ENCODE peak calls at places on chromosomes 13 and 19, in ten cellular contexts. S is cardiac fibroblast, P is neural progenitor cell, I is mammary epithelial cell, V is AG09309, K is fibroblast of pulmonary artery, Q is dorsolateral prefrontal cortex, T is endodermal cell, F is GM23338, D is HCT116. A is an unnamed sample.

GRCh38 chr19:6750062-6750461 is 10.6 kb downstream of the TRIP10 start:
- DNase-seq in S (no peak), P (no peak), I (no peak), V (no peak), K (no peak), Q (no peak), T (no peak), F (no peak), D (no peak), A (no peak)

GRCh38 chr13:81493144-81493543 is 1152.2 kb upstream of the SPRY2 start:
- DNase-seq in S (no peak), P (no peak), I (no peak), V (no peak), K (no peak), Q (no peak), T (no peak), F (no peak), D (no peak), A (no peak)

GRCh38 chr13:112747256-112747655 is 57.4 kb downstream of the ATP11A start:
- DNase-seq in S (no peak), P (no peak), I (no peak), V (no peak), K (no peak), Q (no peak), T (no peak), F (no peak), D (no peak), A (peak)

GRCh38 chr19:52742516-52742915 is 7.7 kb upstream of the ZNF611 start:
- DNase-seq in S (no peak), P (no peak), I (no peak), V (no peak), K (no peak), Q (no peak), T (no peak), F (no peak), D (no peak), A (no peak)

GRCh38 chr19:6023085-6023682 is 45.2 kb upstream of the RANBP3 start:
- DNase-seq in S (peak), P (no peak), I (no peak), V (no peak), K (peak), Q (no peak), T (no peak), F (no peak), D (no peak), A (peak)

GRCh38 chr19:38262585-38263268 is 1.6 kb upstream of the SPINT2 start:
- DNase-seq in S (peak), P (no peak), I (no peak), V (no peak), K (no peak), Q (no peak), T (no peak), F (peak), D (no peak), A (no peak)

GRCh38 chr13:75222031-75222430 is 259.9 kb downstream of the TBC1D4 start:
- DNase-seq in S (peak), P (no peak), I (peak), V (peak), K (peak), Q (no peak), T (no peak), F (no peak), D (no peak), A (peak)

GRCh38 chr13:23657056-23657455 is 86.8 kb downstream of the TNFRSF19 start:
- DNase-seq in S (no peak), P (no peak), I (no peak), V (no peak), K (no peak), Q (no peak), T (no peak), F (no peak), D (no peak), A (no peak)

GRCh38 chr13:41224113-41225110 is 30.0 kb upstream of the KBTBD7 start:
- DNase-seq in S (peak), P (no peak), I (peak), V (no peak), K (peak), Q (no peak), T (no peak), F (no peak), D (no peak), A (peak)

GRCh38 chr19:53130506-53130905 is 2.2 kb downstream of the ZNF415 start:
- DNase-seq in S (no peak), P (peak), I (no peak), V (no peak), K (no peak), Q (no peak), T (no peak), F (peak), D (no peak), A (no peak)

GRCh38 chr19:41595258-41595889 is 19.4 kb downstream of the CEACAM21 start:
- DNase-seq in S (peak), P (peak), I (peak), V (peak), K (peak), Q (no peak), T (peak), F (peak), D (peak), A (peak)

GRCh38 chr13:32940601-32941000 is 75.6 kb upstream of the KL start:
- DNase-seq in S (peak), P (no peak), I (no peak), V (no peak), K (peak), Q (no peak), T (no peak), F (no peak), D (no peak), A (peak)

GRCh38 chr19:54364775-54365257 is at the start of gene LAIR1:
- DNase-seq in S (no peak), P (no peak), I (no peak), V (no peak), K (no peak), Q (no peak), T (no peak), F (no peak), D (no peak), A (no peak)

DNA sequence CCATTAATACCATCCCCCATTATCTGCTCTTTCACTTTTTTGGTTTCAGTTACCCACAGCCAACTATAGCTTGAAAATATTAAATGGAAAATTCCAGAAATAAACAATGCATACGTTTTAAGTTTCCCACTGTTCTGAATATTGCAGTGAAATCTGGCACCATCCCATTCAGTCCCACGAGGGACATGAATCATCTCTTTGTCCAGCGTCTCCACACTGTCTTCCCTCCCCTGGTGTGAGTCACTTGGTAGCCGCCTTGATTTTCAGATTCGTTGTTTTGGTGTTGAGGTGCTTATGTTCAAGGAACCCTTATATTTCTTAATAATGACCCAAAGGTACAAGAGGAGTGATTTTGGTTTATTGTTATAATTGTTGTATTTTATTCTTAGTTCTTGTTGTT is 246.1 kb downstream of the DCT start:
- DNase-seq in S (peak), P (no peak), I (peak), V (peak), K (peak), Q (no peak), T (no peak), F (no peak), D (no peak), A (peak)
- H3K4me3 ChIP-seq in S (no peak), P (no peak), I (no peak), V (no peak), K (no peak), Q (peak), T (no peak), F (no peak), D (no peak), A (no peak)

DNA sequence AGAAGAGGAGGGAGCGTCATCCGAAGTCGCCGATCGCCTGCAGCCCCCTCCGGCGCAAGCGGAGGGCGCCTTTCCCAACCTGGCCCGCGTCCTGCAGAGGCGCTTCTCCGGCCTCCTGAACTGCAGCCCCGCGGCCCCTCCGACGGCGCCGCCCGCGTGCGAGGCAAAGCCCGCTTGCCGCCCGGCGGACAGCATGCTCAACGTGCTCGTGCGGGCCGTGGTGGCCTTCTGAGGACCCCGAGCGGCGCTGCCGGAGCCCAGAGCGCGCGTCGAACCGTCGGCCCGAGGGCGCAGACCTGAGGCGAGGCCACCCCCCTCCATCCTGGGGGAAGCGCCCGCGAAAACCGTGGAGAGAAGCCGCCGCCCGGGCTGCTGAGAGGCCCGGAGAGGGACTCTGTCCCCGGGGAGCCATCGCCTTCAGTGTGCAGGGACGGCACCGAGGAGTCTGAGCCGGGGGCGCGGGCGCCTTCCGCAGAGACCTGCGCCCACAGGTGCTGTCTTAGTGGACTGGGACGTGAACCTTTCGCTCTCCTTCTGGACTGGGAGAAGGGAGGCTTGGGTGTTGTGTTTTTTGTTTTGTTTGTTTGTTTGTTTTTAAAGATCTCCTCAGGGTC is 3.5 kb downstream of the IER2 start:
- DNase-seq in S (peak), P (no peak), I (no peak), V (no peak), K (peak), Q (no peak), T (no peak), F (peak), D (no peak), A (peak)
- TF ChIP-seq CTCF in S (peak), P (peak), I (no peak), V (peak), K (no peak), Q (no peak), T (no peak), F (no peak), D (no peak), A (peak)

GRCh38 chr19:2317300-2317699 is 9.3 kb upstream of the LINGO3 start:
- DNase-seq in S (no peak), P (no peak), I (no peak), V (no peak), K (no peak), Q (no peak), T (no peak), F (no peak), D (no peak), A (no peak)

GRCh38 chr19:2317756-2318155 is 9.8 kb upstream of the LINGO3 start:
- DNase-seq in S (no peak), P (no peak), I (no peak), V (no peak), K (no peak), Q (no peak), T (no peak), F (no peak), D (no peak), A (no peak)

GRCh38 chr19:2312819-2313501 is 5.0 kb upstream of the LINGO3 start:
- DNase-seq in S (no peak), P (no peak), I (no peak), V (no peak), K (no peak), Q (no peak), T (no peak), F (peak), D (no peak), A (no peak)

GRCh38 chr19:2315121-2315817 is 7.3 kb upstream of the LINGO3 start:
- DNase-seq in S (no peak), P (no peak), I (no peak), V (no peak), K (no peak), Q (no peak), T (no peak), F (no peak), D (no peak), A (no peak)

DNA sequence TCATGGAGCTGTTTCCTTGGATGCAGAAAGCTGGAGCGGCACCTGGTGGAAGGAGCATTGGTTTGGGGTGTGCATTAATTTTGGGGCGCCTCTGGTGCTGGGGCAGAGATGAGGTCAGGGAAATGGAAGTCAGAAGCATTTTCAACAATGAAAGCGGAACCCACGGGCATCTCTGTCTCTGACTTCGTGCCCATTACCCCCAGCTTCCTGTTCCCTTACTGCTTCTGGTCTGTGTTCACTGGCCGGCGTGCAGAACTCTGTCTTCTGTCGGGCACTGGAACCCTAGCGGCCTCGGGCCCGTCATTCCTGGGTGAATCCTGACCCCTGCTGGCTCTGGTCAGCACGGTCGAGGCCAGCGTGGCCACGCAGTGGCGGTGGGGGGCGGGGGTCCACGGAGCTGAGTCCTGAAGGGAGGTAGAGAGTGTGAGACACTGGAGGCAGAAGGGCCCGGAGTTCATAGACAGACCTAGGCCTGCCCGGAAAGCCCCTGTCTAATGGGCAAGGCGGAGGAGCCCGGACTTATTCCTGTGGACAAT is 7.9 kb upstream of the LINGO3 start:
- DNase-seq in S (peak), P (peak), I (no peak), V (no peak), K (peak), Q (peak), T (peak), F (peak), D (no peak), A (peak)
- H3K4me3 ChIP-seq in S (no peak), P (no peak), I (no peak), V (no peak), K (no peak), Q (no peak), T (no peak), F (no peak), D (no peak), A (no peak)

GRCh38 chr19:29672933-29673336 is 7.7 kb downstream of the PLEKHF1 start:
- DNase-seq in S (no peak), P (no peak), I (no peak), V (no peak), K (no peak), Q (no peak), T (no peak), F (no peak), D (no peak), A (no peak)

GRCh38 chr19:29672319-29672932 is 7.2 kb downstream of the PLEKHF1 start:
- DNase-seq in S (no peak), P (no peak), I (no peak), V (no peak), K (no peak), Q (no peak), T (no peak), F (no peak), D (no peak), A (no peak)

GRCh38 chr19:29673451-29674371 is 8.4 kb downstream of the PLEKHF1 start:
- DNase-seq in S (no peak), P (no peak), I (no peak), V (no peak), K (no peak), Q (no peak), T (no peak), F (no peak), D (no peak), A (no peak)

GRCh38 chr19:29670255-29670654 is 5.0 kb downstream of the PLEKHF1 start:
- DNase-seq in S (no peak), P (no peak), I (no peak), V (no peak), K (no peak), Q (no peak), T (no peak), F (no peak), D (no peak), A (no peak)

DNA sequence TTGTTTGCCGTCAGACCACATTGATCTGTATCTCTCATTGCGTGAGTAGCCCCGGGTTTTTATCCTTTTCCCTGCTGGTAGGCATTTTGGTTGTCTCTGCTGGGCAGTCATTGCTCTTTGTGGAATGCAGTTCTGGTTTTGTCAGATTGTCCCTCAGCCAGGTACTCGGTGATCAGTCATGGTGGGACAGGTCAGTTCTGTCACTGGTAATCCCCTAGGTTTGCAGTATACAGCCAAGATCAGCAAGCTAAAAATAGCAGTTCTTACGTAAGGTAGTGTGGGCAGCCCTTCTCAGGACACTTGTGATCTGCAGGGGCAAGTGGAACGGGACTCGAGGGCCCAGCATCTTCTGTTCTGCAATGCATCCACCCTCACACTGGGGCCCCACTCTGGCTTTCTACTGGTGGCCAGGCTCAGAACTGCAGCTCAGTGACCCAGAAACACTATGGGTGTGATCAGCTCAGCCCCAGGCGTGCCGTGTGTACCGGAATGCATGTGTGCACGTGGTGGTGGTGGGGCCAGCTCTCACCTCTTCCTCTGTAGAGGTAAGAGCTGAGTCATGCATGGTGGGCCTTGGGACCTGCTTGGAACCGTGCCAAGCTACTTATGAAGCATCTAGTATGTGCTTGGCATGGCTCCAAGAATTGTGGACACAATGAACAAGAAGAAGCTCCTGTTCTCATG is 6.3 kb downstream of the PLEKHF1 start:
- DNase-seq in S (peak), P (no peak), I (peak), V (no peak), K (peak), Q (no peak), T (peak), F (peak), D (no peak), A (peak)
- TF ChIP-seq CTCF in S (peak), P (no peak), I (peak), V (peak), K (peak), Q (no peak), T (peak), F (no peak), D (peak), A (no peak)

GRCh38 chr13:110232756-110233155 is 74.2 kb downstream of the COL4A1 start:
- DNase-seq in S (no peak), P (no peak), I (no peak), V (no peak), K (peak), Q (no peak), T (peak), F (no peak), D (no peak), A (no peak)
- H3K4me3 ChIP-seq in S (no peak), P (no peak), I (no peak), V (no peak), K (peak), Q (peak), T (no peak), F (no peak), D (no peak), A (no peak)

DNA sequence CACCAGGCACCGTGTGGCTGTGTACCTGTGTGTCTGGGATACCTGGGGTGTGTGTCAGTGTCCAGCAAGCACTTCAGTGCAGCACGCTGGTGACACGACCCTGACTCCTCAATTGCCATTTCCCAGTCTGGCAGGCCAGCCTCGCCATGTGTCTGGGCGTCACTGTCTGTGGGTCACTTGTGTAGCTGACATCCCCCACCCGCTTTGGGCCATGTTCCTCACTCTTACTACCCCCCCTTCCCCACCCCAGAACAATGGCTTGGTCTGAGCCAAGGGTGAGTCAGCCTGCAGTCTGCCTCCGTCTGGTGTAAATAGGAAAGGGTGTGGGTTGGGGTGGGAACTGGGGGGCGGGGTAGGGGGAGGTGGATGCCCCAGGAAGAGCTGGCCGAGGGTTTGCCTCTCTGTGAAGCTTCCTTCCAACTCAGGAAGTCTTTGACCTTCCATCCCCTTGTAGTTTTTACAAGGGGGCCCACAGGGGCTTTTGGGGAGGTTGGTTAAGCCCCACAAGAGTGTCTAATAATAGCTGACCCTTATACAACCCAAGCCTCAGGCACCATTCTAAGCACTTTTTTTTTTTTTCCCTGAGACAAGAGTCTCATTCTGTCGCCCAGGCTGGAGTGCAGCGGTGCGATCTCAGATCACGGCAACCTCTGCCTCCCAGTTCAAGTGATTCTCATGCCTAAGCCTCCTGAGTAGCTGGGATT is 17.6 kb downstream of the NOVA2 start:
- DNase-seq in S (peak), P (no peak), I (peak), V (no peak), K (peak), Q (peak), T (peak), F (no peak), D (peak), A (peak)
- TF ChIP-seq CTCF in S (no peak), P (no peak), I (no peak), V (no peak), K (no peak), Q (no peak), T (no peak), F (no peak), D (no peak), A (no peak)

GRCh38 chr19:2215281-2215751 is 20.8 kb downstream of the PLEKHJ1 start:
- DNase-seq in S (no peak), P (peak), I (no peak), V (no peak), K (no peak), Q (no peak), T (peak), F (peak), D (no peak), A (no peak)

GRCh38 chr19:2212861-2213711 is 23.0 kb downstream of the PLEKHJ1 start:
- DNase-seq in S (no peak), P (no peak), I (no peak), V (no peak), K (no peak), Q (no peak), T (no peak), F (no peak), D (no peak), A (no peak)

GRCh38 chr19:2210987-2211740 is 25.0 kb downstream of the PLEKHJ1 start:
- DNase-seq in S (no peak), P (no peak), I (no peak), V (no peak), K (no peak), Q (no peak), T (no peak), F (no peak), D (no peak), A (no peak)

GRCh38 chr19:2214253-2214652 is 21.9 kb downstream of the PLEKHJ1 start:
- DNase-seq in S (no peak), P (no peak), I (no peak), V (no peak), K (no peak), Q (no peak), T (no peak), F (no peak), D (no peak), A (no peak)

GRCh38 chr19:2213799-2214198 is 22.3 kb downstream of the PLEKHJ1 start:
- DNase-seq in S (no peak), P (no peak), I (no peak), V (no peak), K (no peak), Q (no peak), T (no peak), F (no peak), D (no peak), A (no peak)
- H3K4me3 ChIP-seq in S (no peak), P (no peak), I (no peak), V (no peak), K (no peak), Q (no peak), T (no peak), F (no peak), D (no peak), A (no peak)

GRCh38 chr19:18202759-18203407 is 959 bp downstream of the RAB3A start:
- DNase-seq in S (peak), P (peak), I (peak), V (no peak), K (no peak), Q (peak), T (peak), F (peak), D (no peak), A (no peak)
- TF ChIP-seq CTCF in S (no peak), P (peak), I (no peak), V (peak), K (peak), Q (peak), T (peak), F (peak), D (peak), A (peak)